ENCODE peak calls at places on chromosome X, in six cellular contexts. H is non-pigmented ciliary epithelial cell, Z is endothelial cell, I is mesothelial cell of epicardium, P is T-helper 1 cell, O is fibroblast of the conjunctiva. M is an unnamed sample.

GRCh38 chrX:153662266-153662665 is 11.3 kb downstream of the PNCK start:
- DNase-seq in I (peak), P (peak), O (no peak), H (no peak), Z (peak), M (peak)

GRCh38 chrX:128622296-128622695 is 570.1 kb upstream of the ACTRT1 start:
- DNase-seq in O (no peak), P (no peak), H (no peak), I (no peak), Z (no peak), M (no peak)

GRCh38 chrX:9533611-9534010 is 68.8 kb downstream of the TBL1X start:
- DNase-seq in I (no peak), H (no peak), P (no peak), Z (no peak), O (no peak), M (no peak)

GRCh38 chrX:152892999-152893605 is 4.8 kb upstream of the ZNF185 start:
- DNase-seq in I (no peak), Z (no peak), P (no peak), O (no peak), H (no peak), M (no peak)

GRCh38 chrX:69493193-69493592 is 10.9 kb upstream of the NALF2 start:
- DNase-seq in P (no peak), H (no peak), O (no peak), Z (peak), I (no peak), M (peak)

GRCh38 chrX:107482046-107482445 is 32.6 kb downstream of the FRMPD3 start:
- DNase-seq in I (no peak), P (no peak), Z (no peak), O (no peak), H (no peak), M (no peak)

GRCh38 chrX:16348286-16348685 is 181.0 kb downstream of the MAGEB17 start:
- DNase-seq in Z (no peak), P (no peak), H (no peak), O (no peak), I (no peak), M (no peak)

GRCh38 chrX:134241960-134242619 is 5.1 kb downstream of the CCDC160 start:
- DNase-seq in I (no peak), H (no peak), O (no peak), P (no peak), Z (no peak), M (no peak)

GRCh38 chrX:121641560-121641959 is 594.1 kb downstream of the GLUD2 start:
- DNase-seq in H (no peak), Z (no peak), P (no peak), I (no peak), O (peak), M (no peak)

GRCh38 chrX:121179972-121180371 is 132.6 kb downstream of the GLUD2 start:
- DNase-seq in P (no peak), O (no peak), Z (no peak), I (no peak), H (no peak), M (no peak)

GRCh38 chrX:7334253-7334935 is 186.4 kb upstream of the PUDP start:
- DNase-seq in H (peak), Z (no peak), I (no peak), O (peak), P (no peak), M (no peak)

GRCh38 chrX:15507005-15507404 is 6.4 kb downstream of the BMX start:
- DNase-seq in O (no peak), Z (no peak), I (no peak), H (no peak), P (no peak), M (no peak)

GRCh38 chrX:74593593-74593992 is 20.8 kb downstream of the RLIM start:
- DNase-seq in O (no peak), P (no peak), H (no peak), I (no peak), Z (no peak), M (no peak)

GRCh38 chrX:9352683-9353430 is 112.0 kb upstream of the TBL1X start:
- DNase-seq in I (no peak), O (peak), P (no peak), H (no peak), Z (no peak), M (no peak)

GRCh38 chrX:40169193-40170086 is 71.7 kb upstream of the BCOR start:
- DNase-seq in I (peak), O (peak), Z (peak), H (peak), P (peak), M (peak)

GRCh38 chrX:31397119-31397518 is 325.3 kb upstream of the FTHL17 start:
- DNase-seq in I (no peak), H (peak), P (no peak), Z (no peak), O (no peak), M (no peak)

GRCh38 chrX:542179-542578 is 88.4 kb upstream of the SHOX start:
- DNase-seq in P (no peak), I (no peak), Z (no peak), O (no peak), H (no peak), M (no peak)

GRCh38 chrX:53253293-53254020 is 27.9 kb downstream of the IQSEC2 start:
- DNase-seq in P (no peak), H (no peak), O (peak), Z (no peak), I (no peak), M (no peak)

GRCh38 chrX:4925911-4926310 is 1212.5 kb upstream of the PRKX start:
- DNase-seq in H (no peak), O (no peak), Z (no peak), I (no peak), P (no peak), M (no peak)

GRCh38 chrX:46757593-46757992 is 1.3 kb downstream of the SLC9A7 start:
- DNase-seq in Z (no peak), P (no peak), I (no peak), O (no peak), H (no peak), M (no peak)

GRCh38 chrX:117138070-117138469 is 675.3 kb upstream of the CT83 start:
- DNase-seq in I (no peak), Z (no peak), O (no peak), H (no peak), P (no peak), M (no peak)

GRCh38 chrX:132219343-132219768 is at the start of gene RAP2C:
- DNase-seq in H (no peak), P (peak), Z (peak), I (peak), O (peak), M (peak)

GRCh38 chrX:21738145-21738949 is 19.6 kb downstream of the SMPX start:
- DNase-seq in I (peak), H (no peak), O (no peak), P (no peak), Z (no peak), M (peak)

GRCh38 chrX:6325437-6325836 is 96.8 kb upstream of the NLGN4X start:
- DNase-seq in I (no peak), O (no peak), H (no peak), P (no peak), Z (no peak), M (no peak)

GRCh38 chrX:124719060-124719459 is 372.7 kb downstream of the SH2D1A start:
- DNase-seq in P (no peak), O (no peak), Z (no peak), I (no peak), H (no peak), M (no peak)

GRCh38 chrX:47643926-47644325 is 6.4 kb downstream of the ELK1 start:
- DNase-seq in O (peak), Z (no peak), P (no peak), H (no peak), I (no peak), M (no peak)

GRCh38 chrX:135740683-135741149 is 27.3 kb downstream of the CT45A3 start:
- DNase-seq in H (no peak), O (no peak), P (peak), I (no peak), Z (peak), M (no peak)

GRCh38 chrX:9312922-9313867 is 151.7 kb upstream of the TBL1X start:
- DNase-seq in H (no peak), Z (peak), P (peak), O (no peak), I (no peak), M (peak)

GRCh38 chrX:47483310-47484268 is 567 bp upstream of the ZNF41 start:
- DNase-seq in P (no peak), I (no peak), Z (peak), O (no peak), H (no peak), M (peak)

GRCh38 chrX:138018145-138018799 is 452.3 kb downstream of the ZIC3 start:
- DNase-seq in H (no peak), O (no peak), I (no peak), P (no peak), Z (no peak), M (no peak)

GRCh38 chrX:118495958-118496762 is 545 bp downstream of the DOCK11 start:
- DNase-seq in H (no peak), I (peak), P (peak), Z (peak), O (no peak), M (no peak)

GRCh38 chrX:64842492-64842891 is 133.8 kb downstream of the ZC4H2 start:
- DNase-seq in P (no peak), O (no peak), Z (no peak), H (no peak), I (no peak), M (no peak)

GRCh38 chrX:69264134-69264533 is 98.9 kb upstream of the PJA1 start:
- DNase-seq in P (no peak), H (no peak), O (no peak), Z (no peak), I (no peak), M (no peak)

GRCh38 chrX:45428816-45429215 is 228.1 kb upstream of the DIPK2B start:
- DNase-seq in H (no peak), I (no peak), O (no peak), P (no peak), Z (no peak), M (no peak)

GRCh38 chrX:2875798-2876399 is 47.2 kb downstream of the GYG2 start:
- DNase-seq in Z (no peak), I (no peak), P (no peak), O (no peak), H (no peak), M (no peak)